ENCODE peak calls at places on chromosomes 13 and 19, in nine cellular contexts. B is ELR, C is neuronal stem cell, O is nucleus accumbens, W is Right ventricle myocardium superior, E is fibroblast of pulmonary artery, D is GM04503, R is EL, Y is HS-5. G is an unnamed sample.
A peak's percentile ranks its signal among the peaks of the same experiment; 100 is the strongest.

GRCh38 chr13:98307744-98308524 is 130.9 kb upstream of the RNF113B start:
- DNase-seq in R (no peak), C (no peak), Y (no peak), B (no peak), E (peak; percentile 62), W (no peak), O (no peak), D (no peak), G (no peak)

GRCh38 chr13:35552172-35552844 is 75.8 kb upstream of the MAB21L1 start:
- DNase-seq in Y (peak; percentile 51), C (no peak), E (peak; percentile 14), W (no peak), B (peak; percentile 85), O (no peak), R (peak; percentile 61), D (no peak), G (no peak)

GRCh38 chr19:38841787-38842438 is 7.9 kb downstream of the HNRNPL start:
- DNase-seq in E (no peak), B (no peak), R (no peak), C (no peak), D (no peak), W (peak; percentile 37), O (no peak), Y (no peak), G (no peak)

GRCh38 chr19:36686365-36687213 is 823 bp upstream of the ZNF567 start:
- DNase-seq in R (peak; percentile 2), Y (no peak), W (peak; percentile 51), E (peak; percentile 14), B (peak; percentile 23), D (no peak), C (no peak), O (no peak), G (no peak)

GRCh38 chr13:61045197-61045596 is 370.5 kb downstream of the PCDH20 start:
- DNase-seq in W (no peak), R (no peak), D (no peak), Y (no peak), O (no peak), C (no peak), E (no peak), B (no peak), G (no peak)

GRCh38 chr19:5667751-5668271 is 12.5 kb downstream of the MICOS13 start:
- DNase-seq in C (no peak), E (no peak), Y (no peak), B (no peak), R (no peak), D (no peak), W (peak; percentile 45), O (no peak), G (no peak)

GRCh38 chr19:39514840-39515550 is at the start of gene SELENOV:
- DNase-seq in Y (no peak), W (no peak), R (no peak), O (no peak), D (no peak), E (no peak), B (no peak), C (no peak), G (no peak)

GRCh38 chr13:30982911-30983310 is 50.5 kb downstream of the TEX26 start:
- DNase-seq in E (no peak), B (no peak), W (no peak), O (no peak), Y (no peak), R (no peak), C (no peak), D (no peak), G (no peak)

GRCh38 chr13:34335662-34336007 is 517.7 kb downstream of the RFC3 start:
- DNase-seq in Y (no peak), R (no peak), D (no peak), O (no peak), W (no peak), B (no peak), C (no peak), E (no peak), G (no peak)

GRCh38 chr19:40613669-40614594 is 12.8 kb downstream of the LTBP4 start:
- DNase-seq in W (peak; percentile 90), D (no peak), O (no peak), E (peak; percentile 86), C (no peak), R (peak; percentile 87), B (peak; percentile 76), Y (no peak), G (no peak)

GRCh38 chr13:30697177-30697953 is 38.0 kb upstream of the ALOX5AP start:
- DNase-seq in O (no peak), C (no peak), W (no peak), D (no peak), R (no peak), B (no peak), E (no peak), Y (no peak), G (no peak)

GRCh38 chr13:101283782-101284181 is 132.5 kb downstream of the NALCN start:
- DNase-seq in Y (no peak), O (no peak), E (no peak), W (no peak), D (no peak), C (no peak), B (no peak), R (no peak), G (no peak)

GRCh38 chr13:101552286-101552685 is 99.8 kb downstream of the ITGBL1 start:
- DNase-seq in Y (no peak), E (no peak), R (no peak), D (no peak), O (no peak), W (no peak), C (no peak), B (no peak), G (no peak)

GRCh38 chr13:75635101-75635620 is 969 bp upstream of the LMO7 start:
- DNase-seq in Y (no peak), O (no peak), R (peak; percentile 47), D (no peak), B (peak; percentile 57), E (no peak), C (no peak), W (no peak), G (no peak)

GRCh38 chr19:46697142-46697960 is 19.6 kb downstream of the PRKD2 start:
- DNase-seq in E (peak; percentile 53), W (peak; percentile 93), Y (no peak), C (peak; percentile 89), R (peak; percentile 18), B (peak; percentile 31), O (no peak), D (peak; percentile 21), G (no peak)

GRCh38 chr19:42270346-42271044 is 1.4 kb downstream of the CIC start:
- DNase-seq in E (peak; percentile 62), O (no peak), R (peak; percentile 77), B (peak; percentile 88), C (no peak), D (peak; percentile 70), W (peak; percentile 68), Y (no peak), G (no peak)

GRCh38 chr19:1592755-1593628 is at the start of gene MBD3:
- DNase-seq in O (peak; percentile 27), W (peak; percentile 96), R (peak; percentile 94), D (peak; percentile 44), C (peak; percentile 95), Y (peak; percentile 32), B (peak; percentile 93), E (peak; percentile 95), G (peak; percentile 94)

GRCh38 chr13:44243198-44243852 is 130.3 kb upstream of the SERP2 start:
- DNase-seq in E (peak; percentile 86), B (peak; percentile 76), D (no peak), R (peak; percentile 53), W (peak; percentile 49), O (no peak), C (peak; percentile 15), Y (no peak), G (peak; percentile 80)

GRCh38 chr13:99339230-99339721 is 32.1 kb upstream of the GPR183 start:
- DNase-seq in B (no peak), Y (no peak), C (no peak), R (no peak), E (no peak), O (no peak), W (no peak), D (no peak), G (no peak)

GRCh38 chr19:3837332-3837731 is 31.5 kb downstream of the ZFR2 start:
- DNase-seq in C (no peak), E (no peak), Y (no peak), B (no peak), W (no peak), R (no peak), D (no peak), O (no peak), G (no peak)

G was measured in putamen.